ENCODE peak calls at places on chromosomes 1 and 21, in ten cellular contexts. One of them, this sample, is unnamed.
A peak's percentile ranks its signal among the peaks of the same experiment; 100 is the strongest.

GRCh38 chr1:62230724-62231123 is 36.1 kb downstream of the L1TD1 start:
- DNase-seq in hepatic stellate cell: no peak
- DNase-seq in OCI-M1: no peak
- DNase-seq in CD8-positive, alpha-beta T cell: no peak
- DNase-seq in HTR-8/SVneo: peak; percentile 53
- DNase-seq in stimulated activated CD8-positive, alpha-beta memory T cell treated with anti-CD3 and anti-CD28 coated beads, Interleukin-15, amount 100 ng/mL, for 4 hours: no peak
- DNase-seq in activated CD8-positive, alpha-beta memory T cell treated with anti-CD3 and anti-CD28 coated beads for 24 hours: no peak
- DNase-seq in progenitor cell of endocrine pancreas: no peak
- DNase-seq in WTC11: no peak
- DNase-seq in 8988T: no peak
- DNase-seq in this sample: no peak

GRCh38 chr1:52907068-52907811 is 14.3 kb downstream of the ECHDC2 start:
- DNase-seq in 8988T: no peak
- DNase-seq in HTR-8/SVneo: no peak
- DNase-seq in CD8-positive, alpha-beta T cell: no peak
- DNase-seq in activated CD8-positive, alpha-beta memory T cell treated with anti-CD3 and anti-CD28 coated beads for 24 hours: no peak
- DNase-seq in progenitor cell of endocrine pancreas: no peak
- DNase-seq in stimulated activated CD8-positive, alpha-beta memory T cell treated with anti-CD3 and anti-CD28 coated beads, Interleukin-15, amount 100 ng/mL, for 4 hours: no peak
- DNase-seq in WTC11: no peak
- DNase-seq in OCI-M1: peak; percentile 25
- DNase-seq in hepatic stellate cell: peak; percentile 35
- DNase-seq in this sample: no peak

GRCh38 chr1:16438516-16438915 is 1.3 kb upstream of the SPATA21 start:
- DNase-seq in HTR-8/SVneo: no peak
- DNase-seq in 8988T: no peak
- DNase-seq in WTC11: no peak
- DNase-seq in CD8-positive, alpha-beta T cell: no peak
- DNase-seq in stimulated activated CD8-positive, alpha-beta memory T cell treated with anti-CD3 and anti-CD28 coated beads, Interleukin-15, amount 100 ng/mL, for 4 hours: no peak
- DNase-seq in OCI-M1: no peak
- DNase-seq in progenitor cell of endocrine pancreas: no peak
- DNase-seq in hepatic stellate cell: no peak
- DNase-seq in activated CD8-positive, alpha-beta memory T cell treated with anti-CD3 and anti-CD28 coated beads for 24 hours: no peak
- DNase-seq in this sample: no peak

GRCh38 chr1:157245823-157246222 is 107.6 kb upstream of the ETV3 start:
- DNase-seq in HTR-8/SVneo: no peak
- DNase-seq in CD8-positive, alpha-beta T cell: no peak
- DNase-seq in stimulated activated CD8-positive, alpha-beta memory T cell treated with anti-CD3 and anti-CD28 coated beads, Interleukin-15, amount 100 ng/mL, for 4 hours: no peak
- DNase-seq in 8988T: no peak
- DNase-seq in progenitor cell of endocrine pancreas: no peak
- DNase-seq in WTC11: no peak
- DNase-seq in activated CD8-positive, alpha-beta memory T cell treated with anti-CD3 and anti-CD28 coated beads for 24 hours: no peak
- DNase-seq in OCI-M1: no peak
- DNase-seq in hepatic stellate cell: no peak
- DNase-seq in this sample: peak; percentile 70

GRCh38 chr1:108595510-108595909 is 35.6 kb downstream of the EEIG2 start:
- DNase-seq in CD8-positive, alpha-beta T cell: no peak
- DNase-seq in OCI-M1: no peak
- DNase-seq in stimulated activated CD8-positive, alpha-beta memory T cell treated with anti-CD3 and anti-CD28 coated beads, Interleukin-15, amount 100 ng/mL, for 4 hours: no peak
- DNase-seq in activated CD8-positive, alpha-beta memory T cell treated with anti-CD3 and anti-CD28 coated beads for 24 hours: no peak
- DNase-seq in hepatic stellate cell: no peak
- DNase-seq in progenitor cell of endocrine pancreas: no peak
- DNase-seq in 8988T: no peak
- DNase-seq in HTR-8/SVneo: no peak
- DNase-seq in WTC11: no peak
- DNase-seq in this sample: no peak

GRCh38 chr1:34681481-34682451 is 73.1 kb upstream of the GJB5 start:
- DNase-seq in stimulated activated CD8-positive, alpha-beta memory T cell treated with anti-CD3 and anti-CD28 coated beads, Interleukin-15, amount 100 ng/mL, for 4 hours: no peak
- DNase-seq in 8988T: no peak
- DNase-seq in hepatic stellate cell: peak; percentile 27
- DNase-seq in WTC11: peak; percentile 89
- DNase-seq in OCI-M1: peak; percentile 71
- DNase-seq in CD8-positive, alpha-beta T cell: peak; percentile 50
- DNase-seq in progenitor cell of endocrine pancreas: peak; percentile 68
- DNase-seq in activated CD8-positive, alpha-beta memory T cell treated with anti-CD3 and anti-CD28 coated beads for 24 hours: peak; percentile 73
- DNase-seq in HTR-8/SVneo: peak; percentile 26
- DNase-seq in this sample: no peak

GRCh38 chr21:32624726-32625125 is 12.5 kb upstream of the CFAP298 start:
- DNase-seq in 8988T: no peak
- DNase-seq in HTR-8/SVneo: peak; percentile 44
- DNase-seq in activated CD8-positive, alpha-beta memory T cell treated with anti-CD3 and anti-CD28 coated beads for 24 hours: no peak
- DNase-seq in WTC11: no peak
- DNase-seq in progenitor cell of endocrine pancreas: no peak
- DNase-seq in hepatic stellate cell: no peak
- DNase-seq in CD8-positive, alpha-beta T cell: no peak
- DNase-seq in OCI-M1: peak; percentile 58
- DNase-seq in stimulated activated CD8-positive, alpha-beta memory T cell treated with anti-CD3 and anti-CD28 coated beads, Interleukin-15, amount 100 ng/mL, for 4 hours: no peak
- DNase-seq in this sample: no peak

GRCh38 chr21:14403681-14404318 is 20.9 kb upstream of the HSPA13 start:
- DNase-seq in hepatic stellate cell: peak; percentile 4
- DNase-seq in CD8-positive, alpha-beta T cell: no peak
- DNase-seq in OCI-M1: peak; percentile 76
- DNase-seq in 8988T: no peak
- DNase-seq in progenitor cell of endocrine pancreas: no peak
- DNase-seq in HTR-8/SVneo: peak; percentile 23
- DNase-seq in stimulated activated CD8-positive, alpha-beta memory T cell treated with anti-CD3 and anti-CD28 coated beads, Interleukin-15, amount 100 ng/mL, for 4 hours: no peak
- DNase-seq in activated CD8-positive, alpha-beta memory T cell treated with anti-CD3 and anti-CD28 coated beads for 24 hours: no peak
- DNase-seq in WTC11: no peak
- DNase-seq in this sample: no peak

GRCh38 chr1:228393268-228393699 is 13.4 kb downstream of the TRIM11 start:
- DNase-seq in progenitor cell of endocrine pancreas: no peak
- DNase-seq in OCI-M1: no peak
- DNase-seq in hepatic stellate cell: no peak
- DNase-seq in stimulated activated CD8-positive, alpha-beta memory T cell treated with anti-CD3 and anti-CD28 coated beads, Interleukin-15, amount 100 ng/mL, for 4 hours: no peak
- DNase-seq in HTR-8/SVneo: no peak
- DNase-seq in WTC11: no peak
- DNase-seq in CD8-positive, alpha-beta T cell: no peak
- DNase-seq in 8988T: no peak
- DNase-seq in activated CD8-positive, alpha-beta memory T cell treated with anti-CD3 and anti-CD28 coated beads for 24 hours: no peak
- DNase-seq in this sample: no peak

GRCh38 chr1:100795646-100795985 is 76.1 kb downstream of the VCAM1 start:
- DNase-seq in CD8-positive, alpha-beta T cell: no peak
- DNase-seq in WTC11: no peak
- DNase-seq in hepatic stellate cell: no peak
- DNase-seq in OCI-M1: no peak
- DNase-seq in activated CD8-positive, alpha-beta memory T cell treated with anti-CD3 and anti-CD28 coated beads for 24 hours: no peak
- DNase-seq in HTR-8/SVneo: no peak
- DNase-seq in 8988T: no peak
- DNase-seq in stimulated activated CD8-positive, alpha-beta memory T cell treated with anti-CD3 and anti-CD28 coated beads, Interleukin-15, amount 100 ng/mL, for 4 hours: no peak
- DNase-seq in progenitor cell of endocrine pancreas: no peak
- DNase-seq in this sample: no peak

GRCh38 chr1:200298242-200298641 is 111.6 kb downstream of the ZNF281 start:
- DNase-seq in 8988T: no peak
- DNase-seq in OCI-M1: no peak
- DNase-seq in stimulated activated CD8-positive, alpha-beta memory T cell treated with anti-CD3 and anti-CD28 coated beads, Interleukin-15, amount 100 ng/mL, for 4 hours: no peak
- DNase-seq in activated CD8-positive, alpha-beta memory T cell treated with anti-CD3 and anti-CD28 coated beads for 24 hours: no peak
- DNase-seq in WTC11: no peak
- DNase-seq in HTR-8/SVneo: no peak
- DNase-seq in CD8-positive, alpha-beta T cell: no peak
- DNase-seq in hepatic stellate cell: no peak
- DNase-seq in progenitor cell of endocrine pancreas: no peak
- DNase-seq in this sample: no peak

GRCh38 chr1:214967865-214968575 is 114.5 kb upstream of the KCNK2 start:
- DNase-seq in WTC11: no peak
- DNase-seq in CD8-positive, alpha-beta T cell: no peak
- DNase-seq in activated CD8-positive, alpha-beta memory T cell treated with anti-CD3 and anti-CD28 coated beads for 24 hours: no peak
- DNase-seq in HTR-8/SVneo: no peak
- DNase-seq in progenitor cell of endocrine pancreas: no peak
- DNase-seq in stimulated activated CD8-positive, alpha-beta memory T cell treated with anti-CD3 and anti-CD28 coated beads, Interleukin-15, amount 100 ng/mL, for 4 hours: no peak
- DNase-seq in 8988T: no peak
- DNase-seq in OCI-M1: no peak
- DNase-seq in hepatic stellate cell: peak; percentile 22
- DNase-seq in this sample: no peak

GRCh38 chr1:61980561-61980960 is 214.1 kb upstream of the L1TD1 start:
- DNase-seq in activated CD8-positive, alpha-beta memory T cell treated with anti-CD3 and anti-CD28 coated beads for 24 hours: no peak
- DNase-seq in HTR-8/SVneo: no peak
- DNase-seq in 8988T: no peak
- DNase-seq in OCI-M1: peak; percentile 38
- DNase-seq in hepatic stellate cell: no peak
- DNase-seq in CD8-positive, alpha-beta T cell: no peak
- DNase-seq in stimulated activated CD8-positive, alpha-beta memory T cell treated with anti-CD3 and anti-CD28 coated beads, Interleukin-15, amount 100 ng/mL, for 4 hours: no peak
- DNase-seq in WTC11: peak; percentile 24
- DNase-seq in progenitor cell of endocrine pancreas: no peak
- DNase-seq in this sample: no peak

GRCh38 chr1:208445710-208446702 is 201.8 kb upstream of the PLXNA2 start:
- DNase-seq in OCI-M1: no peak
- DNase-seq in hepatic stellate cell: no peak
- DNase-seq in stimulated activated CD8-positive, alpha-beta memory T cell treated with anti-CD3 and anti-CD28 coated beads, Interleukin-15, amount 100 ng/mL, for 4 hours: no peak
- DNase-seq in CD8-positive, alpha-beta T cell: no peak
- DNase-seq in WTC11: no peak
- DNase-seq in 8988T: no peak
- DNase-seq in activated CD8-positive, alpha-beta memory T cell treated with anti-CD3 and anti-CD28 coated beads for 24 hours: no peak
- DNase-seq in HTR-8/SVneo: no peak
- DNase-seq in progenitor cell of endocrine pancreas: no peak
- DNase-seq in this sample: no peak

GRCh38 chr1:65113298-65113697 is 34.7 kb upstream of the AK4 start:
- DNase-seq in 8988T: no peak
- DNase-seq in HTR-8/SVneo: no peak
- DNase-seq in hepatic stellate cell: no peak
- DNase-seq in OCI-M1: peak; percentile 63
- DNase-seq in progenitor cell of endocrine pancreas: no peak
- DNase-seq in WTC11: no peak
- DNase-seq in activated CD8-positive, alpha-beta memory T cell treated with anti-CD3 and anti-CD28 coated beads for 24 hours: no peak
- DNase-seq in CD8-positive, alpha-beta T cell: no peak
- DNase-seq in stimulated activated CD8-positive, alpha-beta memory T cell treated with anti-CD3 and anti-CD28 coated beads, Interleukin-15, amount 100 ng/mL, for 4 hours: no peak
- DNase-seq in this sample: no peak

GRCh38 chr1:5746611-5747427 is 245.4 kb downstream of the NPHP4 start:
- DNase-seq in activated CD8-positive, alpha-beta memory T cell treated with anti-CD3 and anti-CD28 coated beads for 24 hours: no peak
- DNase-seq in WTC11: no peak
- DNase-seq in OCI-M1: no peak
- DNase-seq in stimulated activated CD8-positive, alpha-beta memory T cell treated with anti-CD3 and anti-CD28 coated beads, Interleukin-15, amount 100 ng/mL, for 4 hours: no peak
- DNase-seq in HTR-8/SVneo: no peak
- DNase-seq in hepatic stellate cell: no peak
- DNase-seq in CD8-positive, alpha-beta T cell: no peak
- DNase-seq in progenitor cell of endocrine pancreas: no peak
- DNase-seq in 8988T: no peak
- DNase-seq in this sample: no peak

GRCh38 chr21:27023186-27023585 is 56.3 kb upstream of the ADAMTS5 start:
- DNase-seq in progenitor cell of endocrine pancreas: no peak
- DNase-seq in activated CD8-positive, alpha-beta memory T cell treated with anti-CD3 and anti-CD28 coated beads for 24 hours: no peak
- DNase-seq in hepatic stellate cell: no peak
- DNase-seq in HTR-8/SVneo: no peak
- DNase-seq in CD8-positive, alpha-beta T cell: no peak
- DNase-seq in stimulated activated CD8-positive, alpha-beta memory T cell treated with anti-CD3 and anti-CD28 coated beads, Interleukin-15, amount 100 ng/mL, for 4 hours: no peak
- DNase-seq in WTC11: no peak
- DNase-seq in 8988T: no peak
- DNase-seq in OCI-M1: no peak
- DNase-seq in this sample: no peak

GRCh38 chr1:15005116-15005515 is 148.4 kb upstream of the TMEM51 start:
- DNase-seq in HTR-8/SVneo: no peak
- DNase-seq in progenitor cell of endocrine pancreas: no peak
- DNase-seq in hepatic stellate cell: no peak
- DNase-seq in stimulated activated CD8-positive, alpha-beta memory T cell treated with anti-CD3 and anti-CD28 coated beads, Interleukin-15, amount 100 ng/mL, for 4 hours: no peak
- DNase-seq in 8988T: no peak
- DNase-seq in activated CD8-positive, alpha-beta memory T cell treated with anti-CD3 and anti-CD28 coated beads for 24 hours: no peak
- DNase-seq in OCI-M1: no peak
- DNase-seq in WTC11: no peak
- DNase-seq in CD8-positive, alpha-beta T cell: no peak
- DNase-seq in this sample: no peak

GRCh38 chr21:41663805-41664788 is 102.8 kb downstream of the RIPK4 start:
- DNase-seq in stimulated activated CD8-positive, alpha-beta memory T cell treated with anti-CD3 and anti-CD28 coated beads, Interleukin-15, amount 100 ng/mL, for 4 hours: no peak
- DNase-seq in CD8-positive, alpha-beta T cell: no peak
- DNase-seq in hepatic stellate cell: no peak
- DNase-seq in HTR-8/SVneo: no peak
- DNase-seq in activated CD8-positive, alpha-beta memory T cell treated with anti-CD3 and anti-CD28 coated beads for 24 hours: no peak
- DNase-seq in WTC11: no peak
- DNase-seq in OCI-M1: no peak
- DNase-seq in 8988T: no peak
- DNase-seq in progenitor cell of endocrine pancreas: no peak
- DNase-seq in this sample: no peak

GRCh38 chr1:65799601-65800000 is 6.9 kb downstream of the PDE4B start:
- DNase-seq in progenitor cell of endocrine pancreas: no peak
- DNase-seq in CD8-positive, alpha-beta T cell: no peak
- DNase-seq in HTR-8/SVneo: no peak
- DNase-seq in WTC11: no peak
- DNase-seq in activated CD8-positive, alpha-beta memory T cell treated with anti-CD3 and anti-CD28 coated beads for 24 hours: no peak
- DNase-seq in stimulated activated CD8-positive, alpha-beta memory T cell treated with anti-CD3 and anti-CD28 coated beads, Interleukin-15, amount 100 ng/mL, for 4 hours: no peak
- DNase-seq in 8988T: no peak
- DNase-seq in hepatic stellate cell: no peak
- DNase-seq in OCI-M1: no peak
- DNase-seq in this sample: no peak

GRCh38 chr21:26473471-26473870 is 99.6 kb downstream of the CYYR1 start:
- DNase-seq in WTC11: no peak
- DNase-seq in hepatic stellate cell: no peak
- DNase-seq in HTR-8/SVneo: no peak
- DNase-seq in stimulated activated CD8-positive, alpha-beta memory T cell treated with anti-CD3 and anti-CD28 coated beads, Interleukin-15, amount 100 ng/mL, for 4 hours: no peak
- DNase-seq in activated CD8-positive, alpha-beta memory T cell treated with anti-CD3 and anti-CD28 coated beads for 24 hours: no peak
- DNase-seq in progenitor cell of endocrine pancreas: no peak
- DNase-seq in CD8-positive, alpha-beta T cell: no peak
- DNase-seq in 8988T: no peak
- DNase-seq in OCI-M1: no peak
- DNase-seq in this sample: no peak

GRCh38 chr1:24161270-24161669 is 18.3 kb upstream of the IL22RA1 start:
- DNase-seq in progenitor cell of endocrine pancreas: no peak
- DNase-seq in CD8-positive, alpha-beta T cell: no peak
- DNase-seq in WTC11: no peak
- DNase-seq in activated CD8-positive, alpha-beta memory T cell treated with anti-CD3 and anti-CD28 coated beads for 24 hours: no peak
- DNase-seq in hepatic stellate cell: no peak
- DNase-seq in stimulated activated CD8-positive, alpha-beta memory T cell treated with anti-CD3 and anti-CD28 coated beads, Interleukin-15, amount 100 ng/mL, for 4 hours: no peak
- DNase-seq in OCI-M1: no peak
- DNase-seq in 8988T: no peak
- DNase-seq in HTR-8/SVneo: no peak
- DNase-seq in this sample: no peak

GRCh38 chr1:159867322-159868064 is 5.0 kb upstream of the VSIG8 start:
- DNase-seq in WTC11: peak; percentile 40
- DNase-seq in OCI-M1: no peak
- DNase-seq in hepatic stellate cell: no peak
- DNase-seq in progenitor cell of endocrine pancreas: no peak
- DNase-seq in stimulated activated CD8-positive, alpha-beta memory T cell treated with anti-CD3 and anti-CD28 coated beads, Interleukin-15, amount 100 ng/mL, for 4 hours: no peak
- DNase-seq in HTR-8/SVneo: no peak
- DNase-seq in activated CD8-positive, alpha-beta memory T cell treated with anti-CD3 and anti-CD28 coated beads for 24 hours: no peak
- DNase-seq in CD8-positive, alpha-beta T cell: no peak
- DNase-seq in 8988T: no peak
- DNase-seq in this sample: no peak

GRCh38 chr1:101975371-101975770 is 21.4 kb downstream of the OLFM3 start:
- DNase-seq in OCI-M1: no peak
- DNase-seq in HTR-8/SVneo: no peak
- DNase-seq in 8988T: no peak
- DNase-seq in CD8-positive, alpha-beta T cell: no peak
- DNase-seq in activated CD8-positive, alpha-beta memory T cell treated with anti-CD3 and anti-CD28 coated beads for 24 hours: no peak
- DNase-seq in stimulated activated CD8-positive, alpha-beta memory T cell treated with anti-CD3 and anti-CD28 coated beads, Interleukin-15, amount 100 ng/mL, for 4 hours: no peak
- DNase-seq in WTC11: no peak
- DNase-seq in progenitor cell of endocrine pancreas: no peak
- DNase-seq in hepatic stellate cell: no peak
- DNase-seq in this sample: no peak

GRCh38 chr1:213122514-213122929 is 71.5 kb downstream of the RPS6KC1 start:
- DNase-seq in WTC11: no peak
- DNase-seq in OCI-M1: peak; percentile 73
- DNase-seq in 8988T: no peak
- DNase-seq in activated CD8-positive, alpha-beta memory T cell treated with anti-CD3 and anti-CD28 coated beads for 24 hours: no peak
- DNase-seq in HTR-8/SVneo: peak; percentile 9
- DNase-seq in CD8-positive, alpha-beta T cell: no peak
- DNase-seq in progenitor cell of endocrine pancreas: no peak
- DNase-seq in stimulated activated CD8-positive, alpha-beta memory T cell treated with anti-CD3 and anti-CD28 coated beads, Interleukin-15, amount 100 ng/mL, for 4 hours: no peak
- DNase-seq in hepatic stellate cell: no peak
- DNase-seq in this sample: no peak

GRCh38 chr1:38613996-38614395 is 245.6 kb downstream of the RRAGC start:
- DNase-seq in progenitor cell of endocrine pancreas: no peak
- DNase-seq in WTC11: no peak
- DNase-seq in activated CD8-positive, alpha-beta memory T cell treated with anti-CD3 and anti-CD28 coated beads for 24 hours: no peak
- DNase-seq in OCI-M1: no peak
- DNase-seq in HTR-8/SVneo: no peak
- DNase-seq in CD8-positive, alpha-beta T cell: no peak
- DNase-seq in hepatic stellate cell: no peak
- DNase-seq in stimulated activated CD8-positive, alpha-beta memory T cell treated with anti-CD3 and anti-CD28 coated beads, Interleukin-15, amount 100 ng/mL, for 4 hours: no peak
- DNase-seq in 8988T: no peak
- DNase-seq in this sample: peak; percentile 82

GRCh38 chr1:201216395-201217085 is 25.9 kb downstream of the IGFN1 start:
- DNase-seq in stimulated activated CD8-positive, alpha-beta memory T cell treated with anti-CD3 and anti-CD28 coated beads, Interleukin-15, amount 100 ng/mL, for 4 hours: no peak
- DNase-seq in OCI-M1: no peak
- DNase-seq in 8988T: no peak
- DNase-seq in progenitor cell of endocrine pancreas: no peak
- DNase-seq in activated CD8-positive, alpha-beta memory T cell treated with anti-CD3 and anti-CD28 coated beads for 24 hours: peak; percentile 33
- DNase-seq in HTR-8/SVneo: no peak
- DNase-seq in CD8-positive, alpha-beta T cell: no peak
- DNase-seq in hepatic stellate cell: no peak
- DNase-seq in WTC11: no peak
- DNase-seq in this sample: no peak

GRCh38 chr21:42571391-42572150 is 57.9 kb downstream of the SLC37A1 start:
- DNase-seq in HTR-8/SVneo: no peak
- DNase-seq in WTC11: peak; percentile 10
- DNase-seq in CD8-positive, alpha-beta T cell: no peak
- DNase-seq in activated CD8-positive, alpha-beta memory T cell treated with anti-CD3 and anti-CD28 coated beads for 24 hours: peak; percentile 44
- DNase-seq in stimulated activated CD8-positive, alpha-beta memory T cell treated with anti-CD3 and anti-CD28 coated beads, Interleukin-15, amount 100 ng/mL, for 4 hours: no peak
- DNase-seq in 8988T: no peak
- DNase-seq in progenitor cell of endocrine pancreas: no peak
- DNase-seq in OCI-M1: no peak
- DNase-seq in hepatic stellate cell: no peak
- DNase-seq in this sample: no peak